ENCODE peak calls at places on chromosomes 1 and 21, in eight cellular contexts. J is SHP77 treated with DMSO at 0.1 percent for 48 hours, C is SJCRH30, L is AG09319, Y is cardiac muscle cell, F is NCI-H446, S is sciatic nerve, X is NCI-H2081. M is an unnamed sample.

GRCh38 chr1:197024460-197024859 is 42.6 kb downstream of the F13B start:
- DNase-seq in J (no peak), C (no peak), L (no peak), Y (no peak), F (no peak), S (no peak), X (no peak), M (peak; percentile 16)

GRCh38 chr1:116847688-116848531 is 61.8 kb upstream of the PTGFRN start:
- DNase-seq in J (no peak), C (no peak), L (no peak), Y (no peak), F (no peak), S (peak; percentile 66), X (no peak), M (peak; percentile 20)

GRCh38 chr1:155911156-155912055 is at the start of gene RIT1:
- DNase-seq in J (peak; percentile 74), C (peak; percentile 82), L (no peak), Y (peak; percentile 90), F (peak; percentile 65), S (peak; percentile 94), X (peak; percentile 81), M (peak; percentile 72)

GRCh38 chr1:21050031-21050430 is 126.7 kb downstream of the EIF4G3 start:
- DNase-seq in J (no peak), C (no peak), L (no peak), Y (no peak), F (no peak), S (no peak), X (no peak), M (peak; percentile 78)

GRCh38 chr21:33261635-33262034 is 4.5 kb upstream of the IL10RB start:
- DNase-seq in J (no peak), C (no peak), L (no peak), Y (no peak), F (no peak), S (no peak), X (no peak), M (peak; percentile 67)

GRCh38 chr1:107804134-107804533 is 160.8 kb downstream of the VAV3 start:
- DNase-seq in J (no peak), C (no peak), L (no peak), Y (no peak), F (no peak), S (no peak), X (no peak), M (no peak)

GRCh38 chr1:30374400-30375070 is 348.9 kb downstream of the MATN1 start:
- DNase-seq in J (no peak), C (no peak), L (no peak), Y (no peak), F (no peak), S (no peak), X (no peak), M (no peak)

GRCh38 chr1:53616511-53616910 is 122.5 kb downstream of the GLIS1 start:
- DNase-seq in J (no peak), C (no peak), L (no peak), Y (no peak), F (no peak), S (peak; percentile 41), X (no peak), M (no peak)

GRCh38 chr21:44890338-44890931 is 16.9 kb upstream of the PTTG1IP start:
- DNase-seq in J (no peak), C (no peak), L (no peak), Y (no peak), F (no peak), S (no peak), X (no peak), M (no peak)

GRCh38 chr1:67850611-67851075 is 17.4 kb upstream of the GNG12 start:
- DNase-seq in J (no peak), C (peak; percentile 80), L (peak; percentile 41), Y (no peak), F (peak; percentile 37), S (peak; percentile 92), X (no peak), M (peak; percentile 92)

GRCh38 chr21:32702702-32703101 is 25.1 kb downstream of the SYNJ1 start:
- DNase-seq in J (no peak), C (no peak), L (no peak), Y (no peak), F (no peak), S (no peak), X (no peak), M (peak; percentile 22)

GRCh38 chr1:162626089-162626488 is 6.2 kb upstream of the DDR2 start:
- DNase-seq in J (no peak), C (no peak), L (no peak), Y (no peak), F (no peak), S (no peak), X (no peak), M (no peak)

GRCh38 chr1:204104331-204105222 is 31.7 kb downstream of the SOX13 start:
- DNase-seq in J (no peak), C (peak; percentile 38), L (no peak), Y (no peak), F (no peak), S (no peak), X (peak; percentile 17), M (peak; percentile 45)

GRCh38 chr21:34807146-34807880 is 138.5 kb downstream of the CLIC6 start:
- DNase-seq in J (no peak), C (peak; percentile 24), L (peak; percentile 65), Y (no peak), F (no peak), S (no peak), X (no peak), M (peak; percentile 94)